ENCODE peak calls at places on chromosomes 3 and 15, in five cellular contexts. One of them, this sample, is unnamed.

GRCh38 chr15:65532738-65533051 is 2.4 kb downstream of the HACD3 start:
- DNase-seq in choroid plexus epithelial cell: peak; percentile 67
- DNase-seq in psoas muscle: no peak
- DNase-seq in colonic mucosa: no peak
- DNase-seq in transverse colon: no peak
- DNase-seq in this sample: no peak

GRCh38 chr3:123605789-123606234 is 21.0 kb upstream of the HACD2 start:
- DNase-seq in choroid plexus epithelial cell: no peak
- DNase-seq in psoas muscle: no peak
- DNase-seq in colonic mucosa: no peak
- DNase-seq in transverse colon: no peak
- DNase-seq in this sample: no peak

GRCh38 chr3:136772709-136773108 is 20.5 kb upstream of the STAG1 start:
- DNase-seq in choroid plexus epithelial cell: peak; percentile 23
- DNase-seq in psoas muscle: no peak
- DNase-seq in colonic mucosa: no peak
- DNase-seq in transverse colon: no peak
- DNase-seq in this sample: peak; percentile 35

GRCh38 chr3:159170436-159171003 is 368.7 kb downstream of the MFSD1 start:
- DNase-seq in choroid plexus epithelial cell: peak; percentile 44
- DNase-seq in psoas muscle: no peak
- DNase-seq in colonic mucosa: no peak
- DNase-seq in transverse colon: no peak
- DNase-seq in this sample: no peak

GRCh38 chr3:113685956-113686721 is 10.3 kb downstream of the USF3 start:
- DNase-seq in choroid plexus epithelial cell: peak; percentile 86
- DNase-seq in psoas muscle: no peak
- DNase-seq in colonic mucosa: no peak
- DNase-seq in transverse colon: no peak
- DNase-seq in this sample: peak; percentile 25

GRCh38 chr15:72116680-72117447 is 1.1 kb downstream of the MYO9A start:
- DNase-seq in choroid plexus epithelial cell: peak; percentile 41
- DNase-seq in psoas muscle: peak; percentile 25
- DNase-seq in colonic mucosa: no peak
- DNase-seq in transverse colon: peak; percentile 33
- DNase-seq in this sample: peak; percentile 28

GRCh38 chr3:184645304-184645703 is 66.6 kb downstream of the MAGEF1 start:
- DNase-seq in choroid plexus epithelial cell: peak; percentile 21
- DNase-seq in psoas muscle: no peak
- DNase-seq in colonic mucosa: peak; percentile 69
- DNase-seq in transverse colon: peak; percentile 27
- DNase-seq in this sample: no peak

GRCh38 chr3:196660381-196661166 is 21.1 kb downstream of the NRROS start:
- DNase-seq in choroid plexus epithelial cell: no peak
- DNase-seq in psoas muscle: no peak
- DNase-seq in colonic mucosa: no peak
- DNase-seq in transverse colon: no peak
- DNase-seq in this sample: no peak

GRCh38 chr15:73983211-73983727 is 8.8 kb downstream of the STOML1 start:
- DNase-seq in choroid plexus epithelial cell: peak; percentile 79
- DNase-seq in psoas muscle: peak; percentile 76
- DNase-seq in colonic mucosa: peak; percentile 35
- DNase-seq in transverse colon: peak; percentile 47
- DNase-seq in this sample: peak; percentile 58

GRCh38 chr3:195259146-195259563 is 11.8 kb downstream of the XXYLT1 start:
- DNase-seq in choroid plexus epithelial cell: peak; percentile 61
- DNase-seq in psoas muscle: no peak
- DNase-seq in colonic mucosa: no peak
- DNase-seq in transverse colon: no peak
- DNase-seq in this sample: peak; percentile 32

GRCh38 chr3:34218706-34219105 is 420.3 kb downstream of the PDCD6IP start:
- DNase-seq in choroid plexus epithelial cell: no peak
- DNase-seq in psoas muscle: no peak
- DNase-seq in colonic mucosa: no peak
- DNase-seq in transverse colon: no peak
- DNase-seq in this sample: no peak

GRCh38 chr3:151439652-151440125 is 21.2 kb downstream of the IGSF10 start:
- DNase-seq in choroid plexus epithelial cell: peak; percentile 92
- DNase-seq in psoas muscle: no peak
- DNase-seq in colonic mucosa: peak; percentile 40
- DNase-seq in transverse colon: no peak
- DNase-seq in this sample: peak; percentile 71

GRCh38 chr3:69288161-69288895 is 97.6 kb downstream of the FRMD4B start:
- DNase-seq in choroid plexus epithelial cell: no peak
- DNase-seq in psoas muscle: no peak
- DNase-seq in colonic mucosa: no peak
- DNase-seq in transverse colon: no peak
- DNase-seq in this sample: no peak

GRCh38 chr3:29241855-29242254 is 39.0 kb upstream of the RBMS3 start:
- DNase-seq in choroid plexus epithelial cell: no peak
- DNase-seq in psoas muscle: no peak
- DNase-seq in colonic mucosa: no peak
- DNase-seq in transverse colon: no peak
- DNase-seq in this sample: no peak

GRCh38 chr3:116140100-116140689 is 305.1 kb downstream of the LSAMP start:
- DNase-seq in choroid plexus epithelial cell: peak; percentile 62
- DNase-seq in psoas muscle: no peak
- DNase-seq in colonic mucosa: no peak
- DNase-seq in transverse colon: no peak
- DNase-seq in this sample: no peak

GRCh38 chr15:40762919-40763800 is 708 bp upstream of the GCHFR start:
- DNase-seq in choroid plexus epithelial cell: peak; percentile 53
- DNase-seq in psoas muscle: peak; percentile 72
- DNase-seq in colonic mucosa: peak; percentile 90
- DNase-seq in transverse colon: peak; percentile 85
- DNase-seq in this sample: no peak

GRCh38 chr15:63331456-63331855 is 50.2 kb downstream of the CA12 start:
- DNase-seq in choroid plexus epithelial cell: no peak
- DNase-seq in psoas muscle: no peak
- DNase-seq in colonic mucosa: no peak
- DNase-seq in transverse colon: no peak
- DNase-seq in this sample: peak; percentile 55

GRCh38 chr3:107756649-107757048 is 233.9 kb downstream of the BBX start:
- DNase-seq in choroid plexus epithelial cell: no peak
- DNase-seq in psoas muscle: no peak
- DNase-seq in colonic mucosa: no peak
- DNase-seq in transverse colon: no peak
- DNase-seq in this sample: no peak

GRCh38 chr15:73323374-73323955 is 45.3 kb downstream of the HCN4 start:
- DNase-seq in choroid plexus epithelial cell: no peak
- DNase-seq in psoas muscle: no peak
- DNase-seq in colonic mucosa: no peak
- DNase-seq in transverse colon: no peak
- DNase-seq in this sample: no peak

GRCh38 chr3:187072582-187072981 is 66.7 kb downstream of the RPL39L start:
- DNase-seq in choroid plexus epithelial cell: no peak
- DNase-seq in psoas muscle: no peak
- DNase-seq in colonic mucosa: no peak
- DNase-seq in transverse colon: no peak
- DNase-seq in this sample: no peak

GRCh38 chr15:25846377-25846776 is 16.8 kb downstream of the ATP10A start:
- DNase-seq in choroid plexus epithelial cell: no peak
- DNase-seq in psoas muscle: no peak
- DNase-seq in colonic mucosa: no peak
- DNase-seq in transverse colon: no peak
- DNase-seq in this sample: no peak

GRCh38 chr3:113764698-113765097 is 17.9 kb downstream of the ATP6V1A start:
- DNase-seq in choroid plexus epithelial cell: no peak
- DNase-seq in psoas muscle: no peak
- DNase-seq in colonic mucosa: no peak
- DNase-seq in transverse colon: no peak
- DNase-seq in this sample: no peak

GRCh38 chr15:78000089-78000926 is 77.2 kb downstream of the TBC1D2B start:
- DNase-seq in choroid plexus epithelial cell: peak; percentile 71
- DNase-seq in psoas muscle: peak; percentile 74
- DNase-seq in colonic mucosa: peak; percentile 93
- DNase-seq in transverse colon: peak; percentile 94
- DNase-seq in this sample: peak; percentile 14

DNA sequence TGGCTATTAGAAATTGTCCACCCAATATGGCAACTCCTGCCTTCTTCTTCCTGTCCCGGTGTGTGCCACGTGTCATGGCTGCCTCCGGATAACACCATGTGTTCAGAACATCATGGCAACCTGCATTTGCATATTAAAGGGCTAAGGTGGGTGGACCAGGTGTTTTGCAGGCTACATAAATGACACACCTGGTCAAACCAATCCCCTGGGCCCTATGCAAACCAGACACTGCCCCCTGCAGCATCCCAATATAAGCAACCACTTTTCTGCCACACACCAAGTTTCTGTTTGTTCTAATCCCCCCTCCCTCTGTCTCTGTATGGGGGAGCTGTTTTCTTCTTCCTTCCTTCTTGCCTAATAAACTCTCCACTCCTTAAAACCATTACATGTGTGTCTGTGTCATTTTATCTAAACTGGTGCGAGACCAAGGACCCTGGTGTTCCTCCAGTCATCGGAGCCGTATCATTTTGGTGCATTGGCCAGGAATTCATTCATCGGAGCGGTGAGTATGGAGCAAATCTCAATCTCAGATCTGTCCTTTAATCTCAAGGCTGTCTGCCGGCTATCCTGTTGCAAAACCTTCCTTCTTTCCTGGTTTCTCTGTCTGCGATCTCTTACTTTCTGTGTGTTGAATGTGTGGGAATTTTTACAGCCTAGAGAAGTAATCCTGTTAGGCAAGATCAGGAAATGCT is 44.5 kb downstream of the NCEH1 start:
- DNase-seq in choroid plexus epithelial cell: peak; percentile 58
- DNase-seq in psoas muscle: no peak
- DNase-seq in colonic mucosa: no peak
- DNase-seq in transverse colon: no peak
- DNase-seq in this sample: no peak
- TF ChIP-seq CTCF in choroid plexus epithelial cell: peak; percentile 66
- TF ChIP-seq CTCF in psoas muscle: no peak
- TF ChIP-seq CTCF in colonic mucosa: no peak
- TF ChIP-seq CTCF in transverse colon: no peak
- TF ChIP-seq CTCF in this sample: peak; percentile 58

GRCh38 chr15:53976844-53977392 is 1.3 kb upstream of the UNC13C start:
- DNase-seq in choroid plexus epithelial cell: no peak
- DNase-seq in psoas muscle: peak; percentile 30
- DNase-seq in colonic mucosa: no peak
- DNase-seq in transverse colon: no peak
- DNase-seq in this sample: peak; percentile 0
- TF ChIP-seq CTCF in choroid plexus epithelial cell: no peak
- TF ChIP-seq CTCF in psoas muscle: no peak
- TF ChIP-seq CTCF in colonic mucosa: no peak
- TF ChIP-seq CTCF in transverse colon: no peak
- TF ChIP-seq CTCF in this sample: no peak

DNA sequence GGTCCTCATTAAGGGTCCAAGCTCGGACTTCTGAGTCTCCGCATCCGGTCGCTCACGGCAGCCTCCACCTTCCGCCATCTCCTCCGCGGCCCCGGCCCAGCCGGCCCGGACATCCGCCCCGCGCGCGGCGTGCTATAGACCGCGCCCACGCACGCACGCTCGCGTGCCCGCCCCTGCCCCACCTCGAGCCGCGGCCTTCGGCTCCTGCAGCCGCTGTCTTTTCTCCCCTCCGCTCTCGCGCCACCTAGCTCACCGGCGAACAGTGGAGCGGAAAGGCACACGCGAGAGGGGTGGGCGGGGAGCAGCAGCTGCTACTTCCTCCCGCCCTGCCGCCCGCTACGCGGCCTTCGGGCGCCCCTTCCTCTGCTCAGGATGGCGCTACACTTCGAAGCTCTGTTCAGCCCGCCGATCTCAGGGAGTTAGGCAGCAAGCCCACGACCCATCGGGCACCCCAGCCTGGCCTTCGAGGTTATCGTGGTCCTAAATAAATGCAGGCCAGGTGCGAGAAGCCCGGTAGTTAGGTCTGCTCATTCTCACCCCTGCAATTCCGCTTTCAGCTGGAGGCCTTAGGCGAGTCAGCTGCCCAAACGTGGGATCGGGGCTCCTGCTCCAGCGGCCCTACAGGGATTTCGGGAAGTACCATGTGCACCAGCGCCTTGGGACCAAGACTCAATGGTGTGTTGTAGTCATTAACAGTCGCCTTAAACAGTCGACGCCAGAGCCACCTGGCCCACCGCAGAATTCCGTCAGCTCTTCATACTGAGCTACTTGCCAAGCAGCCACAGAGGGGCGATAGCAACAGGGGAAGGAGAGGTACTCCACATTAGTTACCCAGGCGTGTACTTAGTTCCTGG is at the start of gene USP4:
- DNase-seq in choroid plexus epithelial cell: peak; percentile 94
- DNase-seq in psoas muscle: peak; percentile 90
- DNase-seq in colonic mucosa: peak; percentile 93
- DNase-seq in transverse colon: peak; percentile 95
- DNase-seq in this sample: peak; percentile 77
- TF ChIP-seq CTCF in choroid plexus epithelial cell: peak; percentile 80
- TF ChIP-seq CTCF in psoas muscle: peak; percentile 22
- TF ChIP-seq CTCF in colonic mucosa: peak; percentile 31
- TF ChIP-seq CTCF in transverse colon: peak; percentile 49
- TF ChIP-seq CTCF in this sample: peak; percentile 77

GRCh38 chr15:53665930-53666329 is 93.5 kb downstream of the WDR72 start:
- DNase-seq in choroid plexus epithelial cell: no peak
- DNase-seq in psoas muscle: no peak
- DNase-seq in colonic mucosa: no peak
- DNase-seq in transverse colon: no peak
- DNase-seq in this sample: no peak
- TF ChIP-seq CTCF in choroid plexus epithelial cell: peak; percentile 9
- TF ChIP-seq CTCF in psoas muscle: no peak
- TF ChIP-seq CTCF in colonic mucosa: no peak
- TF ChIP-seq CTCF in transverse colon: no peak
- TF ChIP-seq CTCF in this sample: peak; percentile 52